ENCODE peak calls at places on chromosome 7, in four cellular contexts. C is SK-N-SH, O is BJ, L is progenitor cell of endocrine pancreas. M is an unnamed sample.

GRCh38 chr7:74598558-74598957 is 59.0 kb upstream of the GTF2I start:
- DNase-seq in C (no peak), O (peak; percentile 79), L (no peak), M (no peak)

GRCh38 chr7:17580141-17580540 is 281.7 kb downstream of the AHR start:
- DNase-seq in C (no peak), O (peak; percentile 63), L (no peak), M (no peak)

GRCh38 chr7:7554021-7554432 is 12.7 kb upstream of the MIOS start:
- DNase-seq in O (peak; percentile 70), C (no peak), L (no peak), M (no peak)

GRCh38 chr7:50591480-50592438 is 26.6 kb upstream of the DDC start:
- DNase-seq in O (no peak), C (no peak), L (no peak), M (no peak)

GRCh38 chr7:47724335-47724982 is 142.5 kb upstream of the TNS3 start:
- DNase-seq in O (peak; percentile 60), C (no peak), L (no peak), M (no peak)

GRCh38 chr7:93043393-93043985 is 74.3 kb downstream of the SAMD9 start:
- DNase-seq in L (no peak), C (peak; percentile 80), O (peak; percentile 48), M (no peak)

GRCh38 chr7:152966189-152966588 is 206.6 kb downstream of the ACTR3B start:
- DNase-seq in O (no peak), C (no peak), L (no peak), M (peak; percentile 70)

GRCh38 chr7:22064816-22065215 is 119.1 kb upstream of the CDCA7L start:
- DNase-seq in O (no peak), L (no peak), C (no peak), M (no peak)

GRCh38 chr7:99772565-99772964 is 11.4 kb downstream of the CYP3A4 start:
- DNase-seq in O (no peak), L (no peak), C (no peak), M (no peak)

GRCh38 chr7:2529161-2530075 is 9.8 kb downstream of the LFNG start:
- DNase-seq in C (no peak), O (no peak), L (no peak), M (no peak)

GRCh38 chr7:13291010-13291409 is 603.6 kb downstream of the ARL4A start:
- DNase-seq in C (no peak), O (no peak), L (no peak), M (no peak)

GRCh38 chr7:95901006-95901405 is 128.7 kb downstream of the DYNC1I1 start:
- DNase-seq in O (no peak), C (peak; percentile 65), L (no peak), M (peak; percentile 53)

GRCh38 chr7:95905165-95905564 is 132.8 kb downstream of the DYNC1I1 start:
- DNase-seq in C (no peak), L (no peak), O (no peak), M (peak; percentile 17)

GRCh38 chr7:95897557-95898183 is 125.3 kb downstream of the DYNC1I1 start:
- DNase-seq in O (no peak), L (no peak), C (no peak), M (peak; percentile 4)

GRCh38 chr7:95904099-95904498 is 131.7 kb downstream of the DYNC1I1 start:
- DNase-seq in O (no peak), C (no peak), L (no peak), M (peak; percentile 85)

GRCh38 chr7:95899919-95900513 is 127.7 kb downstream of the DYNC1I1 start:
- DNase-seq in L (no peak), O (no peak), C (no peak), M (peak; percentile 85)
- TF ChIP-seq CTCF in L (peak; percentile 19), O (no peak), C (no peak), M (no peak)

GRCh38 chr7:141654551-141654950 is 47.4 kb downstream of the DENND11 start:
- DNase-seq in O (peak; percentile 1), L (peak; percentile 43), C (peak; percentile 87), M (no peak)
- TF ChIP-seq CTCF in O (peak; percentile 76), L (peak; percentile 80), C (peak; percentile 94), M (peak; percentile 44)

DNA sequence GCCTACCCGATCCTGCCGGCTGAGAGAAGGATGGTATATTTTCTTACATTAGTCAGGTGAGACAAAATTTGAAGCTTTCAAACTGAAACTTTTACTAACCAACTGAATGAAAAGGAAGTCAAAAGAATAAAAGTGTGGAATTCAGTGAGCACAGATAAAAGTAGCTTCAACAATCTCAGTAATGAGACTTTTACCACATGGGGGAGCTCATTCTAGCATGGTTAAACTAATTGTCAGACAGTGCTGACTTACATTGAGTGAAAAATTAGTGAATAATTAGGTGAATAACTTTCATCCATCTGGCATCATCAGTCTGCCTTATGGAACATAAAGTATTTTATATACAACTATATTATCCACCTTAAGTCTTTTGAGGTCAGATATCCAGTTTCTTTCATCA is 8.4 kb downstream of the FAM237B start:
- DNase-seq in C (no peak), L (no peak), O (no peak), M (no peak)
- TF ChIP-seq CTCF in C (peak; percentile 42), L (no peak), O (peak; percentile 26), M (no peak)

GRCh38 chr7:988963-989529 is 6.1 kb downstream of the CYP2W1 start:
- DNase-seq in C (no peak), L (no peak), O (no peak), M (no peak)

GRCh38 chr7:987909-988308 is 4.9 kb downstream of the CYP2W1 start:
- DNase-seq in L (no peak), O (no peak), C (no peak), M (no peak)

GRCh38 chr7:986766-987722 is 4.1 kb downstream of the CYP2W1 start:
- DNase-seq in O (no peak), L (no peak), C (no peak), M (no peak)

GRCh38 chr7:990352-991005 is 7.5 kb downstream of the CYP2W1 start:
- DNase-seq in L (no peak), O (no peak), C (no peak), M (no peak)

DNA sequence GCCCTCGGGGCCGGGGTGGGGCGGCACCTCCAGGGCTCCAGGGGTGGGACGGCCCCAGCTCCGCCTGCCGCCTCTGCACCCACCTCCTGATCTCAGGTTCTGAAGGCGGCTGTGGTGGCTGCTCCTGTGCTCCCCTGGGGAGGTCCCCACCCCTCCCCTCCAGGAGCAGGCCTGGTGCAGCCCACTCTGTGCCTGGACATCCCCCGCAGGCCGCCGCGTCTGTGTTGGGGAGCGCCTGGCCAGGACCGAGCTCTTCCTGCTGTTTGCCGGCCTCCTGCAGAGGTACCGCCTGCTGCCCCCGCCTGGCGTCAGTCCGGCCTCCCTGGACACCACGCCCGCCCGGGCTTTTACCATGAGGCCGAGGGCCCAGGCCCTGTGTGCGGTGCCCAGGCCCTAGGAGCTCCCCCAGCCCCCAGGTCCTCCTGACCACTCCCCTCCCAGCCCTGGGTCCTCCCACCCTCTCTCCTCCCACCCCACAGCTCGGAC is 5.5 kb downstream of the CYP2W1 start:
- DNase-seq in O (no peak), L (no peak), C (no peak), M (no peak)
- TF ChIP-seq CTCF in O (no peak), L (no peak), C (no peak), M (no peak)

GRCh38 chr7:91953618-91954017 is 13.0 kb downstream of the AKAP9 start:
- DNase-seq in C (peak; percentile 20), O (no peak), L (no peak), M (no peak)
- TF ChIP-seq CTCF in C (peak; percentile 65), O (peak; percentile 16), L (no peak), M (no peak)

DNA sequence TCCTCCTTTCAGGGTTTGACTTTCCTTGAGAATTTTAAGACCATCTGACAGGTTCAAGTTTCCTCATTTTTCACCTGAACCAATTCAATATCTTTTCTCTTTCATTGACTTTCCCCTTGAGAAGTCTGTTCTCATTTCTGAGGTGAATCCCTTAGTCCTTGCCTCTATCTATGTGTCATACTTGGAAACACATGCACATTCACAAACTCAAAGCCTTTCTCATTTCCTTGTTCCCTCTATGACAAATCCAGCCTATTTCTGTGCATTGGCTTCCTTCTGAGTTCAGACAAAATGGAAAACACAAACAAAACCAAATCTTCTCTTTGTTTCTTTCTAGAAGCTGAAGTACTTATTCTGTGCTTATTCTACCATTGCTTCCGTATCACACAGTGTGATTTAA is 13.8 kb downstream of the PTTG1IP2 start:
- DNase-seq in O (no peak), L (no peak), C (no peak), M (no peak)
- TF ChIP-seq CTCF in O (no peak), L (no peak), C (no peak), M (no peak)

DNA sequence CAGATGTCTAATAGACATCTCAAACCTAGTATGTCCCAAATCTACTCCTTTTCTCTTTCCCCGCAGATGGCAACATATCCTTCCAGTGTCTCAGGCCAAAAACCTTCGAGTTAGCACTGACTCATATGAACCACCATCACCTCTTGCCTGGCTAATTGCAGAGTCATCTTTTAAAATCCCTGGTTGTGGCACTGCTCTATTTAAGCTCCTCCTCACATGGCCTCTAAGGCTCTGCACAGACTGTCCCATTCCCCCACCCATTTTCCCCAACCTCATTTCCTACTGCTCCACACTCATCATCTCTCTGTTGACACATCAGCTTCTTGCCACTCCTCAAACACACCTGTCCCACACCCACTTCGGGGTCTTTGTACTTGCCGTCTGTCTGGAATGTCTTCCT is 16.8 kb upstream of the HBP1 start:
- DNase-seq in L (no peak), O (peak; percentile 23), C (no peak), M (no peak)
- TF ChIP-seq CTCF in L (no peak), O (no peak), C (no peak), M (no peak)

GRCh38 chr7:98196706-98197605 is 14.3 kb upstream of the BHLHA15 start:
- DNase-seq in L (no peak), C (no peak), O (no peak), M (no peak)
- TF ChIP-seq CTCF in L (no peak), C (no peak), O (no peak), M (no peak)